ENCODE peak calls at places on chromosomes 7 and 10, in six cellular contexts. One of them, this sample, is unnamed.

GRCh38 chr10:71079761-71080380 is 132.5 kb upstream of the UNC5B start:
- DNase-seq in GM23338: no peak
- DNase-seq in hepatocyte: no peak
- DNase-seq in right cardiac atrium: no peak
- DNase-seq in CD8-positive, alpha-beta memory T cell: no peak
- DNase-seq in HFF-Myc: no peak
- DNase-seq in this sample: no peak

GRCh38 chr10:45404087-45404769 is 30.2 kb downstream of the ALOX5 start:
- DNase-seq in GM23338: no peak
- DNase-seq in hepatocyte: no peak
- DNase-seq in right cardiac atrium: no peak
- DNase-seq in CD8-positive, alpha-beta memory T cell: no peak
- DNase-seq in HFF-Myc: no peak
- DNase-seq in this sample: peak

GRCh38 chr7:121020243-121020642 is 31.7 kb downstream of the CPED1 start:
- DNase-seq in GM23338: no peak
- DNase-seq in hepatocyte: no peak
- DNase-seq in right cardiac atrium: no peak
- DNase-seq in CD8-positive, alpha-beta memory T cell: no peak
- DNase-seq in HFF-Myc: no peak
- DNase-seq in this sample: no peak

GRCh38 chr7:138195207-138195606 is 118.9 kb downstream of the AKR1D1 start:
- DNase-seq in GM23338: no peak
- DNase-seq in hepatocyte: no peak
- DNase-seq in right cardiac atrium: no peak
- DNase-seq in CD8-positive, alpha-beta memory T cell: no peak
- DNase-seq in HFF-Myc: no peak
- DNase-seq in this sample: no peak

GRCh38 chr7:28570970-28571288 is 158.6 kb downstream of the CREB5 start:
- DNase-seq in GM23338: no peak
- DNase-seq in hepatocyte: no peak
- DNase-seq in right cardiac atrium: no peak
- DNase-seq in CD8-positive, alpha-beta memory T cell: no peak
- DNase-seq in HFF-Myc: no peak
- DNase-seq in this sample: peak

GRCh38 chr7:117582219-117582704 is 102.4 kb downstream of the CFTR start:
- DNase-seq in GM23338: peak
- DNase-seq in hepatocyte: peak
- DNase-seq in right cardiac atrium: peak
- DNase-seq in CD8-positive, alpha-beta memory T cell: no peak
- DNase-seq in HFF-Myc: no peak
- DNase-seq in this sample: peak

GRCh38 chr7:114901771-114902170 is 20.1 kb upstream of the MDFIC start:
- DNase-seq in GM23338: no peak
- DNase-seq in hepatocyte: peak
- DNase-seq in right cardiac atrium: no peak
- DNase-seq in CD8-positive, alpha-beta memory T cell: no peak
- DNase-seq in HFF-Myc: no peak
- DNase-seq in this sample: peak

GRCh38 chr10:131885391-131886165 is 15.2 kb upstream of the PPP2R2D start:
- DNase-seq in GM23338: peak
- DNase-seq in hepatocyte: peak
- DNase-seq in right cardiac atrium: peak
- DNase-seq in CD8-positive, alpha-beta memory T cell: peak
- DNase-seq in HFF-Myc: no peak
- DNase-seq in this sample: peak

GRCh38 chr7:51292596-51292995 is 24.0 kb downstream of the COBL start:
- DNase-seq in GM23338: peak
- DNase-seq in hepatocyte: no peak
- DNase-seq in right cardiac atrium: no peak
- DNase-seq in CD8-positive, alpha-beta memory T cell: no peak
- DNase-seq in HFF-Myc: no peak
- DNase-seq in this sample: no peak

GRCh38 chr10:110821508-110821907 is 50.2 kb upstream of the PDCD4 start:
- DNase-seq in GM23338: no peak
- DNase-seq in hepatocyte: no peak
- DNase-seq in right cardiac atrium: peak
- DNase-seq in CD8-positive, alpha-beta memory T cell: no peak
- DNase-seq in HFF-Myc: no peak
- DNase-seq in this sample: no peak

GRCh38 chr7:17988136-17988535 is 39.5 kb downstream of the PRPS1L1 start:
- DNase-seq in GM23338: no peak
- DNase-seq in hepatocyte: no peak
- DNase-seq in right cardiac atrium: no peak
- DNase-seq in CD8-positive, alpha-beta memory T cell: no peak
- DNase-seq in HFF-Myc: no peak
- DNase-seq in this sample: no peak
- H3K4me3 ChIP-seq in GM23338: no peak
- H3K4me3 ChIP-seq in hepatocyte: no peak
- H3K4me3 ChIP-seq in right cardiac atrium: no peak
- H3K4me3 ChIP-seq in CD8-positive, alpha-beta memory T cell: no peak
- H3K4me3 ChIP-seq in HFF-Myc: no peak
- H3K4me3 ChIP-seq in this sample: no peak

GRCh38 chr10:6048281-6049030 is 13.7 kb downstream of the IL2RA start:
- DNase-seq in GM23338: no peak
- DNase-seq in hepatocyte: no peak
- DNase-seq in right cardiac atrium: no peak
- DNase-seq in CD8-positive, alpha-beta memory T cell: no peak
- DNase-seq in HFF-Myc: no peak
- DNase-seq in this sample: no peak

GRCh38 chr10:6053303-6053702 is 8.9 kb downstream of the IL2RA start:
- DNase-seq in GM23338: no peak
- DNase-seq in hepatocyte: no peak
- DNase-seq in right cardiac atrium: no peak
- DNase-seq in CD8-positive, alpha-beta memory T cell: no peak
- DNase-seq in HFF-Myc: no peak
- DNase-seq in this sample: no peak

GRCh38 chr10:6049031-6049400 is 13.2 kb downstream of the IL2RA start:
- DNase-seq in GM23338: no peak
- DNase-seq in hepatocyte: no peak
- DNase-seq in right cardiac atrium: no peak
- DNase-seq in CD8-positive, alpha-beta memory T cell: no peak
- DNase-seq in HFF-Myc: no peak
- DNase-seq in this sample: no peak

GRCh38 chr10:6052247-6053221 is 9.6 kb downstream of the IL2RA start:
- DNase-seq in GM23338: no peak
- DNase-seq in hepatocyte: no peak
- DNase-seq in right cardiac atrium: no peak
- DNase-seq in CD8-positive, alpha-beta memory T cell: peak
- DNase-seq in HFF-Myc: no peak
- DNase-seq in this sample: no peak

DNA sequence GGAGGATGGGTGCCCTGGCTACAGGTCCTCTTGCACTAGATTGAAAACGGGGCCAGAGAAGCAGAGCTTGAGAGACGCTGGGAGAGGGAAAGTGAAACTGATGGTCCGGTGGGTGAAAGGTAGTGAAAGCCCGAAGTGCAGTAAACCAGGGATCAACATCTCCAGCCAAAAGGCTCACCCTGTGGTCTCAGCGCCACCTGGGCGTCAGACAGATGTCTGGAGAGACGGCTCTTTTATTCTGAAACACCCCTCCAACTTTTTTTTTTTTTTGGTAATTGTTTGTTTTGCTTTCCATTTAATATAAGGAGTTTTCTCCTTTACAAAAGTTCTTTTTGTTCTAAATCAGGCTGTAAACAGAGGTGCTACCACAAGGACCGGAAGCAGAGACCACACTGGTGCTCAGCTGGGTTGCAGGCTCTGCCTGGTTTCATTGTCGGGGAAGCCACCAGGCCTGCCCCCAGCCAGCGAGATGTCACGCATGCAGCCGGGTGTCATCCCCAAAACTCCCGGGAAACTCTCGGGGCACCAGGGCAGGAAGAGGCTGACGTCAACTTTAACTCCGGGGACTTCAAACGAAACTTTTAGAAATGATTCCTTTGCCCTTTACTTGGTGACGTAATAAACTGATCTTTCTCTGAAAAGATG is 11.2 kb downstream of the IL2RA start:
- DNase-seq in GM23338: peak
- DNase-seq in hepatocyte: peak
- DNase-seq in right cardiac atrium: peak
- DNase-seq in CD8-positive, alpha-beta memory T cell: peak
- DNase-seq in HFF-Myc: peak
- DNase-seq in this sample: peak
- H3K4me3 ChIP-seq in GM23338: no peak
- H3K4me3 ChIP-seq in hepatocyte: no peak
- H3K4me3 ChIP-seq in right cardiac atrium: peak
- H3K4me3 ChIP-seq in CD8-positive, alpha-beta memory T cell: peak
- H3K4me3 ChIP-seq in HFF-Myc: peak
- H3K4me3 ChIP-seq in this sample: peak

GRCh38 chr10:75209325-75210192 is 1.0 kb upstream of the VDAC2 start:
- DNase-seq in GM23338: no peak
- DNase-seq in hepatocyte: peak
- DNase-seq in right cardiac atrium: peak
- DNase-seq in CD8-positive, alpha-beta memory T cell: peak
- DNase-seq in HFF-Myc: peak
- DNase-seq in this sample: peak

GRCh38 chr10:75208177-75208576 is 2.4 kb upstream of the VDAC2 start:
- DNase-seq in GM23338: no peak
- DNase-seq in hepatocyte: peak
- DNase-seq in right cardiac atrium: no peak
- DNase-seq in CD8-positive, alpha-beta memory T cell: no peak
- DNase-seq in HFF-Myc: no peak
- DNase-seq in this sample: peak

GRCh38 chr10:75207868-75208167 is 2.8 kb upstream of the VDAC2 start:
- DNase-seq in GM23338: no peak
- DNase-seq in hepatocyte: peak
- DNase-seq in right cardiac atrium: no peak
- DNase-seq in CD8-positive, alpha-beta memory T cell: no peak
- DNase-seq in HFF-Myc: no peak
- DNase-seq in this sample: no peak

GRCh38 chr10:75205908-75206307 is 4.7 kb upstream of the VDAC2 start:
- DNase-seq in GM23338: no peak
- DNase-seq in hepatocyte: no peak
- DNase-seq in right cardiac atrium: no peak
- DNase-seq in CD8-positive, alpha-beta memory T cell: no peak
- DNase-seq in HFF-Myc: no peak
- DNase-seq in this sample: no peak

GRCh38 chr10:75207079-75207867 is 3.3 kb upstream of the VDAC2 start:
- DNase-seq in GM23338: no peak
- DNase-seq in hepatocyte: no peak
- DNase-seq in right cardiac atrium: no peak
- DNase-seq in CD8-positive, alpha-beta memory T cell: no peak
- DNase-seq in HFF-Myc: no peak
- DNase-seq in this sample: no peak
- H3K4me3 ChIP-seq in GM23338: no peak
- H3K4me3 ChIP-seq in hepatocyte: no peak
- H3K4me3 ChIP-seq in right cardiac atrium: no peak
- H3K4me3 ChIP-seq in CD8-positive, alpha-beta memory T cell: no peak
- H3K4me3 ChIP-seq in HFF-Myc: no peak
- H3K4me3 ChIP-seq in this sample: no peak

DNA sequence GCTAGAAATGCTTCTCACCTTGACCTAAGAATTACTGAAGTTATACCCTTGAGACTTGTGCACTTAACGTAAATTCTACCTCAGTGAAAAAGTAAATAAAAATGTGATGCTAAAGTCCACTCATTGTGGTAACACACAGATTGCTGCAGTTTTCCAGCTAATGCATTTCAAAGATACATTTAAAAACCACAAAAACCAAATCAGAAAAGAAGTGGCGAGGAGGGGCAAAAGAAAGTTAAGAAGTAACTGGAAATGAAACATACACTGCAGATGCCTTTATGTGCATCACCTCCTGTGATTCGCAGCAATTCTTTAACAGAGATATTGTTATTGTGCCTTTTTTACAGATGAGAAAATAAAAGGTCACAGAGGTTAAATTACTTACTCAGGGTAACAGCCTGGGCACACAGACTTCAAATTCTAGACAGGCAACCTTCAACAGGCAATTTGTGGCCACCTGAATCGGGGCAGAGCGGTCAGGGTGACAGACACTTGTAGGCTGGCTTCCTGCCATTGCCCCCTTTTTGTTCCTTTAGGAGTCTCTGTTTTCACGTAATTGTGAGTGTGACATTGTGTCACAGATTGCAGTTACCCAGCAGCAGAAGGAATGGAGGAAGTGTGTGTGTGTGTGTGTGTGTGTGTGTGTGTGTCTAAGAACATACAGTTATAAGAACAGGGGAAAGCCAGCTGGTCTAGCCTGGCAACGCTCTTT is 1.9 kb downstream of the WIPF3 start:
- DNase-seq in GM23338: no peak
- DNase-seq in hepatocyte: no peak
- DNase-seq in right cardiac atrium: no peak
- DNase-seq in CD8-positive, alpha-beta memory T cell: no peak
- DNase-seq in HFF-Myc: no peak
- DNase-seq in this sample: no peak
- H3K4me3 ChIP-seq in GM23338: peak
- H3K4me3 ChIP-seq in hepatocyte: no peak
- H3K4me3 ChIP-seq in right cardiac atrium: no peak
- H3K4me3 ChIP-seq in CD8-positive, alpha-beta memory T cell: no peak
- H3K4me3 ChIP-seq in HFF-Myc: no peak
- H3K4me3 ChIP-seq in this sample: no peak

DNA sequence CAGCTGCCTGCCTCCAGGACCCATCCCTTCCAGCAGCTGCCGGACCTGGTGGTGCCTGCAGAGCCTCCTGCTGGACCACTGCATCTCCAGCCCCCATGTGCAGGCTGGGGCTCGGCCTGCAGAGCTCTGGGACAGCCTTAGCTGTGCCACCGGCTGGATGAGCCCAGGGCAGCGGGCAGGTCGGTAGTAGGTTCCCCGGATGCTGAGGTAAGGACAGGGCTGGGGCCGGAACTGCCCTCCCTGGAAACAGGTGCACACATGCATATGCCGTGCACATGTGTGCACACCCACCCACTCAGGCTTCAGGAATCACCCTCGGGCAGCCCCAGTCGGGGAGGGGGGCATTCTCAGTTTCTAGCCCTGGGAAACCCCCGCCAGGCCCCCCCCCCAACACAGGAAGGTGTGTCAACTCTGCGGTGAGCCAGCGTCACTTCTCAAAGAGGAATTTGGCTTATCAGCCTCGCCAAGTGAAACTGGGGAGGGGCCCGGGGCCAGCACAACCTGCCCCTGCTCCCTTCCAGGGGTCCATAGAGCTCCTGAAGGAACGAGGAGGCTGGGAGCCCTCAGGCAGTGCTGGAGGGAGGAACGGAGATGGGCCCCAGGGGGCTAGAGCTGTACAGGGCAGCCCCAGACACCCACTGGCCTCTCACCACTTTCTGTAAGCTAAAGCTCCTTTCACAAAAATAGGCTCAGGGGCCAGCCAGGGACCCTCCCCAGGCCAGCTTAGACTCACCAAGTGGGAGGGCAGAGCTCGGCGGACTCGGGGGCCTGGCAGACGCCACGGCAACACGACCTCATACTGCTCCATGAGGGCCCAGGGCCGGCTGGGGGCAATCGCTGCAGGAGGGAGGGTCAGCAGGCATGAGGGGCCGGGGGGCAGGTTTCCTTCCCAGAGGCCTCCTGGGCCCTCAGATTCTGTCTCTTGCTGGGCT is 1.7 kb downstream of the ADAM8 start:
- DNase-seq in GM23338: no peak
- DNase-seq in hepatocyte: peak
- DNase-seq in right cardiac atrium: peak
- DNase-seq in CD8-positive, alpha-beta memory T cell: peak
- DNase-seq in HFF-Myc: no peak
- DNase-seq in this sample: no peak
- H3K4me3 ChIP-seq in GM23338: no peak
- H3K4me3 ChIP-seq in hepatocyte: no peak
- H3K4me3 ChIP-seq in right cardiac atrium: no peak
- H3K4me3 ChIP-seq in CD8-positive, alpha-beta memory T cell: peak
- H3K4me3 ChIP-seq in HFF-Myc: peak
- H3K4me3 ChIP-seq in this sample: no peak

This sample was measured in MG63.